ENCODE peak calls at places on chromosomes 1 and 21, in six cellular contexts. C is B cell, D is adrenal gland, P is epithelial cell of esophagus, B is A673, V is Peyer's patch. M is an unnamed sample.

GRCh38 chr1:209368864-209369598 is 214.5 kb upstream of the CAMK1G start:
- DNase-seq in C (no peak), D (peak; percentile 6), P (peak; percentile 94), B (peak; percentile 11), V (no peak), M (no peak)

GRCh38 chr1:183877321-183877720 is 72.4 kb downstream of the RGL1 start:
- DNase-seq in C (no peak), D (peak; percentile 92), P (no peak), B (peak; percentile 68), V (no peak), M (no peak)

GRCh38 chr1:172220376-172220775 is 200.1 kb upstream of the C1orf105 start:
- DNase-seq in C (no peak), D (no peak), P (no peak), B (no peak), V (no peak), M (no peak)

GRCh38 chr21:39781331-39781730 is 36.3 kb downstream of the IGSF5 start:
- DNase-seq in C (no peak), D (no peak), P (no peak), B (no peak), V (no peak), M (no peak)

GRCh38 chr1:232925421-232926202 is 24.8 kb upstream of the NTPCR start:
- DNase-seq in C (no peak), D (no peak), P (no peak), B (peak; percentile 59), V (no peak), M (no peak)

GRCh38 chr21:18772404-18772803 is 368.8 kb upstream of the TMPRSS15 start:
- DNase-seq in C (no peak), D (no peak), P (peak; percentile 22), B (no peak), V (no peak), M (no peak)

GRCh38 chr1:243496173-243496553 is 240.3 kb downstream of the SDCCAG8 start:
- DNase-seq in C (no peak), D (no peak), P (no peak), B (no peak), V (no peak), M (no peak)

GRCh38 chr1:159752135-159752580 is 28.6 kb upstream of the DUSP23 start:
- DNase-seq in C (no peak), D (peak; percentile 98), P (peak; percentile 84), B (no peak), V (peak; percentile 17), M (no peak)

GRCh38 chr1:42845866-42846256 is 552 bp upstream of the ZNF691 start:
- DNase-seq in C (no peak), D (no peak), P (peak; percentile 13), B (peak; percentile 39), V (no peak), M (no peak)

GRCh38 chr1:159509440-159510222 is 26.2 kb downstream of the OR10J5 start:
- DNase-seq in C (no peak), D (no peak), P (no peak), B (no peak), V (no peak), M (no peak)

GRCh38 chr1:7299329-7299799 is 471.7 kb upstream of the VAMP3 start:
- DNase-seq in C (no peak), D (peak; percentile 76), P (peak; percentile 83), B (peak; percentile 94), V (no peak), M (no peak)

GRCh38 chr1:225812488-225813249 is 2.7 kb downstream of the EPHX1 start:
- DNase-seq in C (no peak), D (no peak), P (no peak), B (no peak), V (no peak), M (no peak)

GRCh38 chr1:225813250-225813964 is 3.5 kb downstream of the EPHX1 start:
- DNase-seq in C (no peak), D (peak; percentile 89), P (peak; percentile 76), B (peak; percentile 87), V (peak; percentile 22), M (no peak)

GRCh38 chr1:225811622-225812487 is 1.9 kb downstream of the EPHX1 start:
- DNase-seq in C (no peak), D (peak; percentile 62), P (peak; percentile 19), B (peak; percentile 76), V (no peak), M (no peak)

GRCh38 chr1:225808136-225808535 is 1.8 kb upstream of the EPHX1 start:
- DNase-seq in C (no peak), D (no peak), P (no peak), B (no peak), V (no peak), M (no peak)

DNA sequence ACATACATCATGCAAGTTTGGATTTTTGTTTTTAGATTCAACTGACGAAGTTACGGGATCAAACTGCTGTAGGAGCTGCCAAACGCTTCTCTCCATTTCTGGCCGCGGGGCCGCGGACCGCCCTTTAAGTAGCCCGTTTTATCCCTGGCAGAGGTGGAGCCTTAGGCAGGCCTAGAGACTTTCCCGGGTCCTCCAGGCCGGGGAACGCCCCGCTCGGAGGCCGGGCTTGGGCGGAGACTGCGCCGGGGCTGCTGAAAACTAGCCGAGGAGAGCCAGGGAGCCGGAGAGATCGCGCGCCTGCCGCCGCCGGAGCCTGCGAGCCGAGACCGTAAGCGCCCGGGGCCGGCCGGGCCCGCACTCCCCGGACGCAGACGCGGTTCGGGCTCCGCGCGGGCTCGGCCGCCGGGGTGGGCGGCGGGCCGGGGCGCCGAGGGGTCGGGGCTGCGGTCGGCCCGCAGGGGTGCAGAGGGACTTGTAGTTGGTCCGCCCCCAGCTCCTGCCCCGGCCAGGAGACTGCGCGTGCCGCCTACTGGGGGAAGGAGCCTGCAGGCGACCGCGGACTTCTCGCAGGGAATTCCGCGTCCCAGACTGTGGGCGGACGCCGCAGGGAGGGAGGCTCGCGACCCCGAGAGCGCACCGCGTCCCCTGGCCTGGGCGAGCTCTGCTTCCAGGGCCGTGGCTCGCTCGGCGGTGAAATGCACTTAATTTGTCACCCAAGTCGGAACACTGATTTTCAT is at the start of gene EPHX1:
- DNase-seq in C (peak; percentile 81), D (peak; percentile 91), P (peak; percentile 89), B (peak; percentile 94), V (peak; percentile 69), M (peak; percentile 47)
- TF ChIP-seq CTCF in C (no peak), D (no peak), P (no peak), B (peak; percentile 40), V (no peak), M (no peak)

DNA sequence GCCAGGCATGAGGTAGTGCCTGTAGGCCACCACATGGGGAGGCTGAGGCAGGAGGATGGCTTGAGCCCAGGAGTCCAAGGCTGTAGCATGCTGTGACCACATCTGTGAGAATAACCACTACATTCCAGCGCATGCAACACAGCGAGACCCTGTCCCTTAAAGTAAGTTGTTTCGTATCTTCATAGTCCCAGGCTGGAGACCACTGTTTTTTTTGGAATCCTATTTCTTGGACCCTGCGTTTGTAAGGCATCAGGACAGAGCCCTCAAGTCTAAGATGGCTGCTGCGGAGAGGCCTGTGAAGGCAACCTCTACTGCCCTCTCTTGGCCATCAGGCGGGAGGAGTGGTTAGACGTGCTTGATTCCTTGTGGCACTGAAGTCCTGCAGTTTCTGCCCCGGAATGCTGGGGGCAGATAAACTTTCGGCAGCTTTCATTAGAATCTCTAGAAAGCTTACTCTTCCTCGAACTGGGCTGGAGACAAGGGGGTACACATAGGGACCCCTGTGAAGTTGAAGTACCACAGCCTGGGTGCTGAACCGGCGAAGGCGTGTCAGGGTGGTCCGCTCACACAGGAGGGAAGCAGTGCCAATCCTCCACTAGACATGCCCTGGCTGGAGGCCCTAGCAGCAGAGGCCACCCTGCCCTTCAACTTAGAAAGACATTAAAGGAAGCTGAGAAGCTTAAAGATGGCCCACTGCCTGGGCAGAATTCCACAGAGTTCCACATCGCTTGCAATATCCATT is 36.6 kb downstream of the RABIF start:
- DNase-seq in C (no peak), D (peak; percentile 60), P (peak; percentile 83), B (peak; percentile 68), V (no peak), M (peak; percentile 18)
- TF ChIP-seq CTCF in C (peak; percentile 32), D (peak; percentile 46), P (peak; percentile 90), B (peak; percentile 68), V (no peak), M (peak; percentile 45)

DNA sequence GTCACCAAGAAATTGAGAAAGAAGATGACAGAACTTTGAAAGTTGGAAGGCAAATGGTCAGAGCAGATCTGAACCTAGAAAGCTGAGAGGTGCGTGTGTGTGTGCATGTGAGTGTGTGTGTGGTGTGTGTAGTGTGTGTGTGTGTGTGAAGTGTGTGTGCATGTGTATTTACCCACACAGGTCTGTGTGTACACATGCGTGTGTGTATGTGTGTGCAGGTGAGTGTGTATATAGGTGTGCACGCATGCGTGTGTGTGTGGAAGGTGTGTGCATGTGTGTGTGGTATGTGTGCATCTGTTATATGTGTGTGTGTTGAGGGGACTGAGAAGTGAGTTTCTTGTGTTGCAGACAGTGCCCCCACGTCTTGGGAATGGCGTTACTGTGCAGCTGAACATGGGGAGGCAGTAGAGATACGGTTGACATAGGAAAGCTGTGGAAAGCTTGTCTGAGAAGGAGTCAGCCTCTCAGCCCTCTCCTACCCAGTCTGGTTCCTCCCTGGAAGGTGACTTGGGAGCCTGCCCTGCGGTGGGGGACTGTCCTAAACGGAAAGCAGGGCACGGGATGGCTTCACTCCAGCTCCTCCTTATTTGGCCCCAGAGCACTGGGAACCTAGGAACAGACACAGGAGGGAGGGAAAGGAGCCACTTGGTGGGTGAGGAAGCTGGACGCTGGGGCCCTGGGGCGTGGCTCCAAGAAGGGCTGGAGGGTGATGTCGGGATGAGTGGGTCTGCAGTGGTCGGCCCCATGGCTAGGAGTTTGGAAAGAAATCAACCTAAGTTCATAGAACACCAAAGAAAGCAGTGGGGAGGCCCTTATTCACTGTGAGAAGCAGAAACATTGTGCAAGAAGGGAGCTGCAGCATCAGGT is 97.2 kb downstream of the PCBP3 start:
- DNase-seq in C (no peak), D (no peak), P (no peak), B (no peak), V (no peak), M (no peak)
- TF ChIP-seq CTCF in C (no peak), D (no peak), P (no peak), B (peak; percentile 48), V (no peak), M (no peak)

GRCh38 chr1:150548324-150548631 is 930 bp upstream of the ADAMTSL4 start:
- DNase-seq in C (no peak), D (no peak), P (no peak), B (no peak), V (no peak), M (no peak)

GRCh38 chr1:150550222-150551048 is 1.2 kb downstream of the ADAMTSL4 start:
- DNase-seq in C (peak; percentile 50), D (no peak), P (no peak), B (no peak), V (no peak), M (no peak)

GRCh38 chr1:150548632-150549495 is at the start of gene ADAMTSL4:
- DNase-seq in C (peak; percentile 87), D (peak; percentile 82), P (peak; percentile 62), B (peak; percentile 67), V (peak; percentile 26), M (no peak)

GRCh38 chr1:150551049-150551783 is 2.0 kb downstream of the ADAMTSL4 start:
- DNase-seq in C (peak; percentile 51), D (no peak), P (no peak), B (peak; percentile 63), V (no peak), M (no peak)

DNA sequence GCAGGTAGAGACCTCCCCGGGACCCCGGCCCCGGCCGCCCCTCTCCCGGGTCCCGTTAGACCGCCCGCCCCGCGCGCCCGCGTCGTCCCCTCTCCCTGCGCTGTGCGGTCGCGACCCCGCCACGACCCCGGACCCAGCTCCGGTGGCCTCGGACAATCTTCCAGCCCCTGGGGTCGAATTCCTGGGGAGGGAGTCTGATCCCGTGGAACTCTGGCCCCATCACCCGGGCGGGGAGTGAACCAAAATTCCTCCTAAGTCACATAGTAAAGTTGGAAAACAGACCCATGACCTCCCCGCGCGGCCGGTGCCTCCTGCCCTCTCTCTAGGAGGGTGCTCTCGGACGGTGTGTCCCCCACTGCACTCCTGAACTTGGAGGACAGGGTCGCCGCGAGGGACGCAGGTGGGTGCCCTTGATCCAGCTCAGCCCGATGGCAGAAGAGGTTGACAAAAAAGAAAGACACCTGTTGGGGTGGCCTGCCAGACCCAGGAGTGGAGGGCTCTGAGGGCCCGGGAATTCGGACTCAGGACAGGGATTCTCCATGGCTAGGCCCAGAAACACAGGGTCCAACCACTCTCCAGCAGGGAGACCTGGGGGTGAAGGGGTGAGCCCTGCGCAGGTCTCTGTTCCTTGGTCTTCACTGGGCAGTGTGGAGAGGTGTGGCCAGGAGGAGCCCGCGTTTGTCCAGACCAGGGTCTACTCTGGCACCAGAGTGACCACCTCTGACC is 451 bp downstream of the ADAMTSL4 start:
- DNase-seq in C (peak; percentile 47), D (no peak), P (no peak), B (no peak), V (no peak), M (no peak)
- TF ChIP-seq CTCF in C (no peak), D (no peak), P (peak; percentile 32), B (no peak), V (no peak), M (no peak)